ENCODE peak calls at places on chromosomes 13 and 19, in four cellular contexts. J is K562, S is A549, X is H1. O is an unnamed sample.

GRCh38 chr19:48271531-48272151 is 1.8 kb downstream of the ZNF114 start:
- DNase-seq in X (peak), J (no peak), S (peak), O (peak)

GRCh38 chr19:5138606-5139594 is 170.0 kb downstream of the KDM4B start:
- DNase-seq in J (peak), X (no peak), S (no peak), O (no peak)

GRCh38 chr13:51997641-51998330 is 13.5 kb downstream of the ATP7B start:
- DNase-seq in X (no peak), S (no peak), J (no peak), O (no peak)

GRCh38 chr13:109941951-109942350 is 155.6 kb upstream of the IRS2 start:
- DNase-seq in J (no peak), S (no peak), X (no peak), O (no peak)

GRCh38 chr19:47071731-47072130 is 23.3 kb upstream of the TMEM160 start:
- DNase-seq in J (no peak), S (no peak), X (no peak), O (no peak)

GRCh38 chr13:113545455-113545930 is 39.1 kb upstream of the TFDP1 start:
- DNase-seq in S (no peak), J (no peak), X (no peak), O (peak)

GRCh38 chr19:12938536-12939291 is at the start of gene CALR:
- DNase-seq in X (no peak), S (no peak), J (no peak), O (no peak)

GRCh38 chr13:20547479-20547908 is 19.5 kb upstream of the IFT88 start:
- DNase-seq in X (no peak), S (no peak), J (no peak), O (no peak)

GRCh38 chr13:46667687-46668281 is 114.8 kb downstream of the LRCH1 start:
- DNase-seq in S (no peak), J (no peak), X (no peak), O (no peak)

GRCh38 chr19:6161271-6161850 is 25.9 kb downstream of the ACSBG2 start:
- DNase-seq in S (no peak), J (peak), X (peak), O (peak)
- TF ChIP-seq CHD2 in S (no peak), J (no peak), X (no peak), O (no peak)

GRCh38 chr19:18150776-18151624 is 2.0 kb upstream of the PIK3R2 start:
- DNase-seq in S (no peak), J (no peak), X (no peak), O (no peak)
- TF ChIP-seq CHD2 in S (no peak), J (no peak), X (no peak), O (no peak)

DNA sequence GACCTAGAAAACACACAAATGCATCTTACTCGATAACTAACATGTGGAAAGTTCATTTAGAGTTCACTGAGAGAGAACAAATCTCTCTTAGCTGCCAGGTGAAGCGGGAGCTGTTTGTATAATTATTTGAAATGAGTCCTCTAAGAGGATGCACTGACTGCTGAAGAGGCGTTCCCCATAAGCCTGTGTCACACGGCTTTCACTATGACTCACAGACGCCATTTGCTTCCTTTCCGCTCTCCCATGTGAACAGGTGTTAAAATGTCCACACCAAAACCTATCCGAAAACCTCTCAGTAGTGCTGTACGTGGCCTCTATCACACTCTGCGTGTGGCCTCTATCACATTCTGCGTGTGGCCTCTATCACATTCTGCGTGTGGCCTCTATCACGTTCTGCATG is 101.8 kb downstream of the SOX1 start:
- DNase-seq in X (no peak), J (no peak), S (no peak), O (no peak)
- TF ChIP-seq CHD2 in X (no peak), J (no peak), S (no peak), O (no peak)

GRCh38 chr19:10961073-10961762 is 388 bp downstream of the SMARCA4 start:
- DNase-seq in J (peak), S (no peak), X (no peak), O (peak)
- TF ChIP-seq CHD2 in J (no peak), S (no peak), X (no peak), O (no peak)